ENCODE peak calls at places on chromosomes 2 and 18, in six cellular contexts. One of them, this sample, is unnamed.

GRCh38 chr2:50066858-50067257 is 912.5 kb upstream of the FSHR start:
- DNase-seq in HCT116: no peak
- DNase-seq in GM12878: no peak
- DNase-seq in H1: no peak
- DNase-seq in NT2/D1: no peak
- DNase-seq in HepG2: no peak
- DNase-seq in this sample: no peak

GRCh38 chr2:186697536-186697935 is 3.7 kb downstream of the FAM171B start:
- DNase-seq in HCT116: no peak
- DNase-seq in HepG2: no peak
- DNase-seq in GM12878: no peak
- DNase-seq in NT2/D1: no peak
- DNase-seq in H1: no peak
- DNase-seq in this sample: no peak

GRCh38 chr2:239204143-239204875 is 196.5 kb downstream of the HDAC4 start:
- DNase-seq in HCT116: no peak
- DNase-seq in GM12878: no peak
- DNase-seq in NT2/D1: no peak
- DNase-seq in HepG2: no peak
- DNase-seq in H1: no peak
- DNase-seq in this sample: no peak

GRCh38 chr2:154484338-154485099 is 214.0 kb upstream of the KCNJ3 start:
- DNase-seq in NT2/D1: no peak
- DNase-seq in HepG2: no peak
- DNase-seq in H1: no peak
- DNase-seq in GM12878: no peak
- DNase-seq in HCT116: no peak
- DNase-seq in this sample: no peak

GRCh38 chr18:39184176-39184575 is 1618.6 kb upstream of the CELF4 start:
- DNase-seq in HepG2: no peak
- DNase-seq in H1: no peak
- DNase-seq in GM12878: no peak
- DNase-seq in HCT116: no peak
- DNase-seq in NT2/D1: no peak
- DNase-seq in this sample: no peak

GRCh38 chr2:127220102-127220806 is at the start of gene CYP27C1:
- DNase-seq in HCT116: no peak
- DNase-seq in NT2/D1: no peak
- DNase-seq in H1: no peak
- DNase-seq in GM12878: no peak
- DNase-seq in HepG2: no peak
- DNase-seq in this sample: no peak

GRCh38 chr18:62877448-62878221 is 162.3 kb downstream of the PHLPP1 start:
- DNase-seq in HCT116: no peak
- DNase-seq in H1: peak
- DNase-seq in NT2/D1: peak
- DNase-seq in HepG2: peak
- DNase-seq in GM12878: no peak
- DNase-seq in this sample: no peak

GRCh38 chr2:26462511-26463251 is 15.2 kb downstream of the OTOF start:
- DNase-seq in HCT116: peak
- DNase-seq in HepG2: peak
- DNase-seq in NT2/D1: peak
- DNase-seq in H1: peak
- DNase-seq in GM12878: no peak
- DNase-seq in this sample: peak

GRCh38 chr2:135925571-135925970 is 49.3 kb upstream of the MCM6 start:
- DNase-seq in NT2/D1: no peak
- DNase-seq in H1: no peak
- DNase-seq in HepG2: no peak
- DNase-seq in HCT116: no peak
- DNase-seq in GM12878: no peak
- DNase-seq in this sample: no peak

GRCh38 chr2:224173882-224174415 is 134.9 kb upstream of the SERPINE2 start:
- DNase-seq in HCT116: no peak
- DNase-seq in HepG2: no peak
- DNase-seq in NT2/D1: no peak
- DNase-seq in GM12878: no peak
- DNase-seq in H1: no peak
- DNase-seq in this sample: no peak

GRCh38 chr2:138182913-138183312 is 218.6 kb downstream of the HNMT start:
- DNase-seq in H1: no peak
- DNase-seq in NT2/D1: no peak
- DNase-seq in HepG2: no peak
- DNase-seq in HCT116: no peak
- DNase-seq in GM12878: no peak
- DNase-seq in this sample: no peak

GRCh38 chr2:178298785-178299212 is 104.5 kb downstream of the OSBPL6 start:
- DNase-seq in NT2/D1: no peak
- DNase-seq in HCT116: peak
- DNase-seq in H1: no peak
- DNase-seq in GM12878: no peak
- DNase-seq in HepG2: no peak
- DNase-seq in this sample: no peak

GRCh38 chr2:182717451-182718215 is 1.6 kb downstream of the DNAJC10 start:
- DNase-seq in HepG2: no peak
- DNase-seq in GM12878: no peak
- DNase-seq in NT2/D1: no peak
- DNase-seq in HCT116: no peak
- DNase-seq in H1: no peak
- DNase-seq in this sample: no peak

GRCh38 chr2:19702267-19702666 is 199.5 kb downstream of the TTC32 start:
- DNase-seq in NT2/D1: no peak
- DNase-seq in HepG2: no peak
- DNase-seq in HCT116: no peak
- DNase-seq in GM12878: no peak
- DNase-seq in H1: no peak
- DNase-seq in this sample: no peak

DNA sequence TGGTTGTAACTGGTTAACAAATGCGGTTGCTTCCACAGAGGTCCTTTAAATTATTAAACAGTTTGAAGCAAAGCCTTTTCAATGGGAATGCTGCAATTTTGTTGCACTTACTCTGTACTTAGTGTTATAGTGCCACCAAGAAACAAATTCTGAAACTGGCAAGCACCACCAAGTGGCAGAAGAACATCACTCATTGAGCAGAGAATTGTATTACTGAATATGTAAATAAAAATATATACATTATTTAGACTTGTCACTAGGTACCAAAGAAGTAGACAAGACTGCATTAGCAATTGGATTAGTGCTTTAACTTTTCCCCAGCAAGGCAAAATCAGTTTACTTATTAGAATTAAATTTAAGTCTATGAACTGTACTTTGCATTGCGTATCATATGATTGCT is 2.7 kb upstream of the TMEFF2 start:
- DNase-seq in NT2/D1: no peak
- DNase-seq in HCT116: no peak
- DNase-seq in GM12878: no peak
- DNase-seq in HepG2: no peak
- DNase-seq in H1: no peak
- DNase-seq in this sample: no peak
- TF ChIP-seq ZNF274 in NT2/D1: no peak
- TF ChIP-seq ZNF274 in HCT116: no peak
- TF ChIP-seq ZNF274 in GM12878: no peak
- TF ChIP-seq ZNF274 in HepG2: no peak
- TF ChIP-seq ZNF274 in H1: no peak
- TF ChIP-seq ZNF274 in this sample: no peak

GRCh38 chr2:204503869-204504268 is 41.4 kb upstream of the PARD3B start:
- DNase-seq in HCT116: no peak
- DNase-seq in HepG2: no peak
- DNase-seq in NT2/D1: no peak
- DNase-seq in H1: no peak
- DNase-seq in GM12878: no peak
- DNase-seq in this sample: no peak

GRCh38 chr2:204505488-204505887 is 39.8 kb upstream of the PARD3B start:
- DNase-seq in HCT116: no peak
- DNase-seq in NT2/D1: no peak
- DNase-seq in GM12878: no peak
- DNase-seq in HepG2: no peak
- DNase-seq in H1: no peak
- DNase-seq in this sample: no peak

GRCh38 chr2:204505946-204506345 is 39.3 kb upstream of the PARD3B start:
- DNase-seq in GM12878: no peak
- DNase-seq in HCT116: no peak
- DNase-seq in NT2/D1: no peak
- DNase-seq in HepG2: no peak
- DNase-seq in H1: no peak
- DNase-seq in this sample: no peak

GRCh38 chr2:204507636-204508035 is 37.6 kb upstream of the PARD3B start:
- DNase-seq in HCT116: no peak
- DNase-seq in GM12878: no peak
- DNase-seq in H1: no peak
- DNase-seq in NT2/D1: no peak
- DNase-seq in HepG2: no peak
- DNase-seq in this sample: no peak

GRCh38 chr2:204504594-204504993 is 40.7 kb upstream of the PARD3B start:
- DNase-seq in GM12878: no peak
- DNase-seq in HepG2: no peak
- DNase-seq in HCT116: no peak
- DNase-seq in H1: no peak
- DNase-seq in NT2/D1: no peak
- DNase-seq in this sample: no peak
- TF ChIP-seq ZNF274 in GM12878: no peak
- TF ChIP-seq ZNF274 in HepG2: no peak
- TF ChIP-seq ZNF274 in HCT116: no peak
- TF ChIP-seq ZNF274 in H1: no peak
- TF ChIP-seq ZNF274 in NT2/D1: no peak
- TF ChIP-seq ZNF274 in this sample: no peak

GRCh38 chr2:74735544-74735943 is 81.5 kb downstream of the SEMA4F start:
- DNase-seq in HCT116: no peak
- DNase-seq in NT2/D1: peak
- DNase-seq in H1: peak
- DNase-seq in GM12878: no peak
- DNase-seq in HepG2: no peak
- DNase-seq in this sample: no peak
- TF ChIP-seq ZNF274 in HCT116: no peak
- TF ChIP-seq ZNF274 in NT2/D1: no peak
- TF ChIP-seq ZNF274 in H1: no peak
- TF ChIP-seq ZNF274 in GM12878: no peak
- TF ChIP-seq ZNF274 in HepG2: no peak
- TF ChIP-seq ZNF274 in this sample: no peak

GRCh38 chr18:25896178-25896780 is 194.1 kb downstream of the SS18 start:
- DNase-seq in NT2/D1: peak
- DNase-seq in H1: no peak
- DNase-seq in HCT116: peak
- DNase-seq in GM12878: no peak
- DNase-seq in HepG2: peak
- DNase-seq in this sample: peak
- TF ChIP-seq ZNF274 in NT2/D1: no peak
- TF ChIP-seq ZNF274 in H1: no peak
- TF ChIP-seq ZNF274 in HCT116: no peak
- TF ChIP-seq ZNF274 in GM12878: no peak
- TF ChIP-seq ZNF274 in HepG2: no peak
- TF ChIP-seq ZNF274 in this sample: no peak

DNA sequence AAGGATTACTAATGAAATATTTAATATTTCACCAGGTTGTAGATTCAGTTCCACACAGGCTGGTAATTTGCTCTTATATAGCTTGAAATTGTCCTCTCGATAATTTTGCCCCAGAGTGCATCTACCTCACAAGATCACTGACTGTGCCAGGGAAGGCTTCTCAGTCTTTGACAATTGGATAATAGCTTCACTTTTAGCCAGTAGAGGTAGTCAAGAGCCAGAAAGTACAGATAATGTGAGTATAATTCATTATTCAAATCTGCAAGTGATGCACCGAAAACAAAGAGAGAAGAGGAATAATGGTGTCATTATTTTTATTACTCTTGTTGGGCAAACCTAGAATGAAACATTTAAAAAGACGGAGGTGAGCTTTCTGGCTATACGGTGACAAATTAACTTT is 292.8 kb downstream of the EN1 start:
- DNase-seq in GM12878: no peak
- DNase-seq in H1: no peak
- DNase-seq in HCT116: no peak
- DNase-seq in HepG2: no peak
- DNase-seq in NT2/D1: no peak
- DNase-seq in this sample: no peak
- TF ChIP-seq ZNF274 in GM12878: no peak
- TF ChIP-seq ZNF274 in H1: no peak
- TF ChIP-seq ZNF274 in HCT116: no peak
- TF ChIP-seq ZNF274 in HepG2: no peak
- TF ChIP-seq ZNF274 in NT2/D1: no peak
- TF ChIP-seq ZNF274 in this sample: no peak

GRCh38 chr2:141565597-141565996 is 565.2 kb downstream of the LRP1B start:
- DNase-seq in GM12878: no peak
- DNase-seq in HCT116: no peak
- DNase-seq in HepG2: no peak
- DNase-seq in NT2/D1: no peak
- DNase-seq in H1: no peak
- DNase-seq in this sample: no peak

GRCh38 chr2:141570474-141571131 is 560.2 kb downstream of the LRP1B start:
- DNase-seq in HepG2: no peak
- DNase-seq in H1: no peak
- DNase-seq in GM12878: no peak
- DNase-seq in NT2/D1: peak
- DNase-seq in HCT116: no peak
- DNase-seq in this sample: no peak
- TF ChIP-seq ZNF274 in HepG2: no peak
- TF ChIP-seq ZNF274 in H1: no peak
- TF ChIP-seq ZNF274 in GM12878: no peak
- TF ChIP-seq ZNF274 in NT2/D1: no peak
- TF ChIP-seq ZNF274 in HCT116: no peak
- TF ChIP-seq ZNF274 in this sample: no peak

GRCh38 chr2:23206652-23207051 is 178.3 kb upstream of the KLHL29 start:
- DNase-seq in H1: no peak
- DNase-seq in HepG2: no peak
- DNase-seq in HCT116: no peak
- DNase-seq in GM12878: no peak
- DNase-seq in NT2/D1: no peak
- DNase-seq in this sample: no peak
- TF ChIP-seq ZNF274 in H1: no peak
- TF ChIP-seq ZNF274 in HepG2: no peak
- TF ChIP-seq ZNF274 in HCT116: no peak
- TF ChIP-seq ZNF274 in GM12878: no peak
- TF ChIP-seq ZNF274 in NT2/D1: no peak
- TF ChIP-seq ZNF274 in this sample: no peak

GRCh38 chr2:95342556-95343320 is 45.6 kb downstream of the KCNIP3 start:
- DNase-seq in H1: no peak
- DNase-seq in HCT116: no peak
- DNase-seq in GM12878: no peak
- DNase-seq in NT2/D1: no peak
- DNase-seq in HepG2: no peak
- DNase-seq in this sample: no peak
- TF ChIP-seq ZNF274 in H1: no peak
- TF ChIP-seq ZNF274 in HCT116: no peak
- TF ChIP-seq ZNF274 in GM12878: no peak
- TF ChIP-seq ZNF274 in NT2/D1: no peak
- TF ChIP-seq ZNF274 in HepG2: no peak
- TF ChIP-seq ZNF274 in this sample: no peak

This sample was measured in K562.